ENCODE peak calls at places on chromosomes 13 and 19, in nine cellular contexts. C, U, D, L, H, Q, R, T and W are unnamed samples.
A peak's percentile ranks its signal among the peaks of the same experiment; 100 is the strongest.

GRCh38 chr13:80117515-80117914 is 223.4 kb downstream of the SPRY2 start:
- DNase-seq in C (no peak), U (no peak), D (no peak), L (no peak), H (no peak), Q (no peak), R (no peak), T (no peak), W (no peak)

GRCh38 chr13:26465514-26465913 is 92.0 kb upstream of the WASF3 start:
- DNase-seq in C (peak; percentile 72), U (no peak), D (no peak), L (no peak), H (no peak), Q (no peak), R (no peak), T (no peak), W (no peak)

GRCh38 chr13:99660101-99660500 is 158.8 kb downstream of the TM9SF2 start:
- DNase-seq in C (no peak), U (no peak), D (no peak), L (no peak), H (no peak), Q (no peak), R (no peak), T (no peak), W (no peak)

GRCh38 chr13:108176685-108177274 is 38.6 kb downstream of the LIG4 start:
- DNase-seq in C (no peak), U (peak; percentile 36), D (no peak), L (no peak), H (no peak), Q (no peak), R (peak; percentile 15), T (no peak), W (peak; percentile 45)

GRCh38 chr13:25371608-25372274 is at the start of gene ATP8A2:
- DNase-seq in C (no peak), U (no peak), D (no peak), L (no peak), H (no peak), Q (no peak), R (peak; percentile 37), T (no peak), W (no peak)

GRCh38 chr19:54882758-54883157 is 8.7 kb downstream of the FCAR start:
- DNase-seq in C (no peak), U (no peak), D (no peak), L (no peak), H (no peak), Q (peak; percentile 35), R (no peak), T (no peak), W (no peak)

GRCh38 chr19:45782820-45783785 is 813 bp upstream of the DMPK start:
- DNase-seq in C (peak; percentile 91), U (no peak), D (no peak), L (no peak), H (no peak), Q (no peak), R (peak; percentile 72), T (peak; percentile 65), W (peak; percentile 67)

GRCh38 chr13:99151516-99151915 is 49.1 kb upstream of the UBAC2 start:
- DNase-seq in C (no peak), U (peak; percentile 23), D (no peak), L (no peak), H (no peak), Q (no peak), R (no peak), T (no peak), W (peak; percentile 89)

GRCh38 chr13:78160793-78161192 is 242.2 kb upstream of the EDNRB start:
- DNase-seq in C (no peak), U (no peak), D (no peak), L (no peak), H (no peak), Q (no peak), R (no peak), T (no peak), W (no peak)

GRCh38 chr13:114166381-114167131 is 12.5 kb upstream of the CFAP97D2 start:
- DNase-seq in C (peak; percentile 71), U (no peak), D (no peak), L (no peak), H (no peak), Q (no peak), R (no peak), T (no peak), W (no peak)

GRCh38 chr19:53908106-53908932 is 759 bp upstream of the CACNG7 start:
- DNase-seq in C (peak; percentile 40), U (no peak), D (peak; percentile 23), L (no peak), H (no peak), Q (no peak), R (peak; percentile 22), T (no peak), W (peak; percentile 86)

GRCh38 chr19:13849991-13850909 is 26.7 kb upstream of the NANOS3 start:
- DNase-seq in C (peak; percentile 92), U (no peak), D (peak; percentile 87), L (peak; percentile 77), H (peak; percentile 88), Q (no peak), R (peak; percentile 77), T (peak; percentile 77), W (peak; percentile 40)

GRCh38 chr13:70490320-70490935 is 382.2 kb upstream of the KLHL1 start:
- DNase-seq in C (no peak), U (no peak), D (no peak), L (no peak), H (no peak), Q (no peak), R (no peak), T (no peak), W (no peak)

GRCh38 chr19:1249990-1250298 is 1.6 kb downstream of the MIDN start:
- DNase-seq in C (no peak), U (no peak), D (no peak), L (no peak), H (no peak), Q (no peak), R (no peak), T (no peak), W (no peak)

GRCh38 chr19:1250374-1251232 is 2.2 kb downstream of the MIDN start:
- DNase-seq in C (peak; percentile 83), U (no peak), D (no peak), L (no peak), H (peak; percentile 82), Q (no peak), R (peak; percentile 74), T (peak; percentile 59), W (no peak)

GRCh38 chr19:1249298-1249989 is 1.1 kb downstream of the MIDN start:
- DNase-seq in C (peak; percentile 96), U (peak; percentile 89), D (peak; percentile 96), L (peak; percentile 93), H (peak; percentile 95), Q (no peak), R (peak; percentile 92), T (peak; percentile 96), W (peak; percentile 79)

GRCh38 chr19:1247747-1248453 is 483 bp upstream of the MIDN start:
- DNase-seq in C (peak; percentile 85), U (no peak), D (peak; percentile 87), L (no peak), H (peak; percentile 89), Q (no peak), R (peak; percentile 91), T (peak; percentile 40), W (peak; percentile 72)

GRCh38 chr19:1248454-1249297 is at the start of gene MIDN:
- DNase-seq in C (peak; percentile 92), U (no peak), D (peak; percentile 86), L (no peak), H (peak; percentile 92), Q (no peak), R (peak; percentile 91), T (peak; percentile 79), W (peak; percentile 78)
- TF ChIP-seq POLR2A in C (peak; percentile 65), U (peak; percentile 96), D (peak; percentile 91), L (peak; percentile 72), H (peak; percentile 95), Q (peak; percentile 91), R (peak; percentile 97), T (peak; percentile 88), W (peak; percentile 90)

GRCh38 chr19:18193388-18194207 is 580 bp downstream of the MPV17L2 start:
- DNase-seq in C (no peak), U (no peak), D (peak; percentile 46), L (no peak), H (peak; percentile 80), Q (no peak), R (peak; percentile 35), T (no peak), W (no peak)
- TF ChIP-seq POLR2A in C (no peak), U (no peak), D (no peak), L (no peak), H (no peak), Q (no peak), R (no peak), T (no peak), W (no peak)

GRCh38 chr13:33717775-33718174 is 100.2 kb upstream of the RFC3 start:
- DNase-seq in C (no peak), U (no peak), D (no peak), L (no peak), H (no peak), Q (no peak), R (no peak), T (no peak), W (no peak)
- TF ChIP-seq POLR2A in C (no peak), U (no peak), D (no peak), L (no peak), H (no peak), Q (no peak), R (no peak), T (no peak), W (no peak)

GRCh38 chr19:2666344-2666994 is 36.0 kb downstream of the GNG7 start:
- DNase-seq in C (no peak), U (no peak), D (no peak), L (no peak), H (no peak), Q (no peak), R (no peak), T (no peak), W (no peak)

GRCh38 chr19:2665103-2665502 is 37.4 kb downstream of the GNG7 start:
- DNase-seq in C (peak; percentile 74), U (no peak), D (no peak), L (no peak), H (no peak), Q (no peak), R (no peak), T (no peak), W (no peak)

GRCh38 chr19:2659856-2660432 is 42.5 kb downstream of the GNG7 start:
- DNase-seq in C (no peak), U (no peak), D (no peak), L (no peak), H (no peak), Q (no peak), R (no peak), T (no peak), W (no peak)

GRCh38 chr19:2661615-2662014 is 40.9 kb downstream of the GNG7 start:
- DNase-seq in C (no peak), U (peak; percentile 22), D (no peak), L (no peak), H (no peak), Q (no peak), R (no peak), T (no peak), W (peak; percentile 58)

DNA sequence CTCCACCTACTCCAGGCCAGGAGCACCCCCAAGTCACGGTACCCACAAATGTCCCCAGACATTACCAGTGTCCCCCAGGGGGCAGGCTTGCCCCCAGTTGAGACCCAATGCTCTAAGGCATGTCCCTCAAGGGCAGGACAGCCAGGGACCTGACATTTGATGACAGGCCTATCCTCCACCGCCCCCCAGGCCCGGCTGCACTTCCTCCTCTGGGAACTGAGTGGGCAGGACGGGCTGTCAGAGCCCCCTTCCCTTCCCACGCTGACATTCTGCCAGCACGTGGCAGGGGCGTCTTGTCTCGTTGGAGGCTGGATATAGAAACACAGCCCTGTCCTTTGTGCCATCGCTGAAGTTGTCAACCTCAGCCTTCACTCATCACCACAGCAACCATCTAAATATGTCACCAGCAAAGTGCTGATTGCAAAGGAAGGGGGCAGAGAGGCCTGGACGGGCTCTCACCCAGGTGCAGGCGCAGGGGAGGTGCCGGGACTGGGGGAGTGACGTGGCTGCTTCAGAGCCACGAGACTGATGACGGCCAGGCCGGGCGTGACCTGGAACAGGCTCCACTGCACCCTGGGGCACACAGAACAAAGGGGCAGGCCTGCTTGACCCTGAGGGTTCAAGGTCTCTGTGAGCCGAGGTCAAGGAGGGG is 38.4 kb downstream of the GNG7 start:
- DNase-seq in C (peak; percentile 91), U (no peak), D (no peak), L (no peak), H (no peak), Q (no peak), R (no peak), T (no peak), W (no peak)
- TF ChIP-seq POLR2A in C (no peak), U (no peak), D (no peak), L (no peak), H (no peak), Q (no peak), R (no peak), T (no peak), W (no peak)